ENCODE peak calls at places on chromosomes 4 and X, in ten cellular contexts. W is mammary epithelial cell; D is ascending aorta; N is naive thymus-derived CD4-positive, alpha-beta T cell; V is mucosa of descending colon; C is testis; J is astrocyte; B is neural progenitor cell; O is heart right ventricle; Q is SK-N-SH. Z is an unnamed sample. For H3K4me1, the result is how much of the 10 kb centered on the place peaks cover.

GRCh38 chrX:39772057-39772832 is 325.5 kb downstream of the BCOR start:
- DNase-seq in W (no peak), D (no peak), N (no peak), V (no peak), C (peak), J (peak), B (no peak), O (no peak), Q (no peak), Z (no peak)

GRCh38 chr4:142281999-142282398 is 564.1 kb downstream of the INPP4B start:
- DNase-seq in W (peak), D (no peak), N (no peak), V (no peak), C (no peak), J (no peak), B (no peak), O (no peak), Q (no peak), Z (no peak)

GRCh38 chrX:39767446-39767845 is 330.3 kb downstream of the BCOR start:
- DNase-seq in W (no peak), D (no peak), N (no peak), V (no peak), C (no peak), J (peak), B (no peak), O (no peak), Q (no peak), Z (no peak)

GRCh38 chr4:23877758-23878229 is 12.1 kb downstream of the PPARGC1A start:
- DNase-seq in W (no peak), D (no peak), N (no peak), V (peak), C (no peak), J (peak), B (no peak), O (no peak), Q (no peak), Z (no peak)

GRCh38 chr4:8516996-8517550 is 63.1 kb upstream of the GPR78 start:
- DNase-seq in W (no peak), D (no peak), N (no peak), V (no peak), C (no peak), J (no peak), B (no peak), O (no peak), Q (no peak), Z (no peak)

GRCh38 chrX:96704661-96705060 is 20.0 kb downstream of the DIAPH2 start:
- DNase-seq in W (no peak), D (no peak), N (no peak), V (no peak), C (no peak), J (no peak), B (no peak), O (no peak), Q (no peak), Z (no peak)

GRCh38 chr4:155891058-155891457 is 12.4 kb upstream of the TDO2 start:
- DNase-seq in W (no peak), D (no peak), N (no peak), V (no peak), C (no peak), J (peak), B (no peak), O (no peak), Q (no peak), Z (no peak)

GRCh38 chrX:3820170-3820569 is 106.7 kb upstream of the PRKX start:
- DNase-seq in W (peak), D (no peak), N (no peak), V (no peak), C (no peak), J (peak), B (no peak), O (no peak), Q (no peak), Z (peak)

GRCh38 chrX:8913665-8914409 is 112.7 kb upstream of the FAM9A start:
- DNase-seq in W (no peak), D (no peak), N (no peak), V (peak), C (peak), J (peak), B (no peak), O (peak), Q (no peak), Z (no peak)

GRCh38 chr4:3010998-3011397 is 47.6 kb downstream of the GRK4 start:
- DNase-seq in W (peak), D (no peak), N (no peak), V (no peak), C (no peak), J (peak), B (no peak), O (no peak), Q (no peak), Z (peak)

GRCh38 chr4:80831383-80832361 is 198.8 kb upstream of the BMP3 start:
- DNase-seq in W (peak), D (no peak), N (no peak), V (no peak), C (no peak), J (peak), B (no peak), O (no peak), Q (no peak), Z (peak)

GRCh38 chr4:38324861-38325451 is 339.0 kb upstream of the KLF3 start:
- DNase-seq in W (no peak), D (no peak), N (no peak), V (no peak), C (no peak), J (no peak), B (no peak), O (no peak), Q (no peak), Z (no peak)

GRCh38 chr4:5638316-5638715 is 70.0 kb downstream of the EVC2 start:
- DNase-seq in W (peak), D (no peak), N (no peak), V (no peak), C (no peak), J (peak), B (no peak), O (no peak), Q (no peak), Z (peak)

GRCh38 chrX:24760601-24761000 is 66.9 kb downstream of the POLA1 start:
- DNase-seq in W (no peak), D (no peak), N (no peak), V (no peak), C (no peak), J (peak), B (no peak), O (no peak), Q (no peak), Z (no peak)

GRCh38 chr4:53576676-53577372 is 14.5 kb downstream of the LNX1 start:
- DNase-seq in W (no peak), D (no peak), N (no peak), V (peak), C (no peak), J (peak), B (no peak), O (no peak), Q (no peak), Z (no peak)

GRCh38 chr4:108188770-108189169 is 20.0 kb upstream of the LEF1 start:
- DNase-seq in W (no peak), D (no peak), N (no peak), V (peak), C (no peak), J (no peak), B (no peak), O (no peak), Q (no peak), Z (no peak)

GRCh38 chr4:8340721-8341680 is 71.4 kb downstream of the HTRA3 start:
- DNase-seq in W (no peak), D (no peak), N (no peak), V (peak), C (peak), J (no peak), B (no peak), O (peak), Q (no peak), Z (no peak)

GRCh38 chrX:45697591-45697990 is 496.9 kb upstream of the DIPK2B start:
- DNase-seq in W (peak), D (no peak), N (no peak), V (no peak), C (no peak), J (peak), B (no peak), O (no peak), Q (no peak), Z (no peak)

GRCh38 chr4:181007751-181008150 is 1235.5 kb upstream of the TENM3 start:
- DNase-seq in W (no peak), D (no peak), N (no peak), V (no peak), C (no peak), J (peak), B (no peak), O (no peak), Q (no peak), Z (no peak)

GRCh38 chr4:100986360-100986868 is 360.9 kb downstream of the PPP3CA start:
- DNase-seq in W (no peak), D (no peak), N (no peak), V (no peak), C (no peak), J (peak), B (peak), O (no peak), Q (no peak), Z (no peak)

GRCh38 chrX:5431823-5432222 is 796.8 kb downstream of the NLGN4X start:
- DNase-seq in W (no peak), D (no peak), N (no peak), V (no peak), C (no peak), J (no peak), B (peak), O (no peak), Q (no peak), Z (no peak)

GRCh38 chrX:56232221-56233082 is at the start of gene KLF8:
- DNase-seq in W (peak), D (no peak), N (no peak), V (peak), C (peak), J (no peak), B (peak), O (peak), Q (no peak), Z (peak)

GRCh38 chr4:92299152-92299551 is 4.6 kb upstream of the GRID2 start:
- DNase-seq in W (peak), D (no peak), N (no peak), V (no peak), C (no peak), J (no peak), B (no peak), O (no peak), Q (peak), Z (no peak)
- H3K4me1 ChIP-seq in W (under half), D (under half), N (under half), V (under half), C (under half), J (under half), B (under half), O (under half), Q (under half), Z (under half)

GRCh38 chr4:152087335-152087734 is 326.5 kb upstream of the GATB start:
- DNase-seq in W (no peak), D (no peak), N (no peak), V (no peak), C (no peak), J (no peak), B (no peak), O (no peak), Q (no peak), Z (no peak)
- H3K4me1 ChIP-seq in W (under half), D (under half), N (under half), V (under half), C (under half), J (under half), B (under half), O (under half), Q (under half), Z (under half)

DNA sequence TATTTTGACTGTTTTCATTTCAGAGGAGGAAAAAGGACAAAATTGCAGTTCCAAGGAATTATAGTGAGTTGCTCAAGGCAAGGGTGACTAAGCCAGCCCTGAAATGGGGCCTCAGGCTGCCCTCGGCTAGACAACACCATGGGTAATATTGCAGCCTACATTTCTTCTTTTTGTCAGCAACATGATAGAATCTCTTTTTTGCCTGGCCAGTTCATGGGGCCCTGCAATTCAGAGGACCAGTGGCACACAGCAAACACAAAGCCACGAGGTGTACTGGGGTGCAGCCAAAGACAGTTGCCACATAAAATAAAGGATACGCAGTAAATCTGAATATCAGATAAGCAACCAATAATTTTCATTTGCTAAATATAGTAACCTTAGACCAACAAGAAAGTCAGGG is 41.8 kb downstream of the RBM47 start:
- DNase-seq in W (peak), D (no peak), N (no peak), V (no peak), C (no peak), J (no peak), B (no peak), O (no peak), Q (no peak), Z (no peak)
- H3K4me1 ChIP-seq in W (under half), D (under half), N (under half), V (under half), C (under half), J (under half), B (under half), O (under half), Q (under half), Z (under half)

DNA sequence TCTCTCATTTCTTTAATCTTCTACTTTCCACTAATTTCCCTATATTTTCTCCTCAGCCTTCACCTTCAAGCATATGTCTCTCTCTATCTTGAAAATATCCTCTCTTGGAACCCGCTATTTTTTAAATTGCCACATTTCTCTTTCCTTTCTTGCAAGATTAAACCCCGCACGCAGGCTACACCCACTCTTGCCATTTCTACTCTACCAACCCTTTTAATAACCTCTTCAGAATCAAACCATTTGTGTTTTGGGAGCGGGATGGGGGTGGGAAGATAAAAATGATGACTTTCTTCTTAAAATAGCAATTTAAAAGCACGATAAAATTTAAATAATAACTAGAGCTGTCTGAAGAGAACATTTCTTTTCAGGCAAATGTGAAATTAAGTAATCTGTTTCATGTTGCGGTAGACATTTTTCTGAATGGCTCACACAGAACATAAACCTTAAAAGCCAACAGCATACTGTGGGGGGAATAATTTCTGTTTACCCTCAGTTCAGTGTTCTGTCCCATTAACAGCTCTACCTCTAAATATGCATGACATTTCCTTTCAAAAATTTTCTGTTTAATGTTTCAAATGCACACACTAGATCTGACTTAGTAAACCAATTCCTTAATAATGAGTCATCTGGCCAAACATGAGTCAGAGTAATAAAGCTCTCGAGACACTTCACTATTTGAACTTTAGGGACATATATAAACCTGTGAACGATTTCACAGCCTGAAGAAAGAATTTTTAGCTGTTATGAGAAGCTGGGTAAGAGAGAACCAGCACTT is 20.5 kb downstream of the ARSJ start:
- DNase-seq in W (peak), D (no peak), N (no peak), V (no peak), C (no peak), J (peak), B (no peak), O (no peak), Q (no peak), Z (peak)
- H3K4me1 ChIP-seq in W (under half), D (under half), N (under half), V (under half), C (under half), J (under half), B (under half), O (under half), Q (half or more), Z (under half)

GRCh38 chr4:86974481-86975050 is 39.8 kb downstream of the AFF1 start:
- DNase-seq in W (no peak), D (no peak), N (no peak), V (no peak), C (no peak), J (no peak), B (no peak), O (no peak), Q (no peak), Z (no peak)
- H3K4me1 ChIP-seq in W (under half), D (under half), N (under half), V (under half), C (under half), J (under half), B (under half), O (under half), Q (under half), Z (under half)

GRCh38 chr4:7046971-7047370 is 3.8 kb downstream of the TADA2B start:
- DNase-seq in W (no peak), D (no peak), N (no peak), V (no peak), C (no peak), J (no peak), B (no peak), O (no peak), Q (no peak), Z (no peak)
- H3K4me1 ChIP-seq in W (under half), D (under half), N (under half), V (under half), C (half or more), J (under half), B (under half), O (half or more), Q (under half), Z (under half)

GRCh38 chrX:153411988-153412574 is 809 bp downstream of the ZFP92 start:
- DNase-seq in W (peak), D (no peak), N (no peak), V (no peak), C (no peak), J (no peak), B (peak), O (no peak), Q (peak), Z (no peak)

GRCh38 chrX:153410328-153410727 is 944 bp upstream of the ZFP92 start:
- DNase-seq in W (no peak), D (no peak), N (no peak), V (no peak), C (no peak), J (no peak), B (no peak), O (no peak), Q (no peak), Z (no peak)

GRCh38 chrX:153411255-153411987 is at the start of gene ZFP92:
- DNase-seq in W (no peak), D (no peak), N (no peak), V (peak), C (no peak), J (no peak), B (no peak), O (peak), Q (peak), Z (peak)

GRCh38 chrX:153409414-153410101 is 1.7 kb upstream of the ZFP92 start:
- DNase-seq in W (no peak), D (no peak), N (no peak), V (no peak), C (no peak), J (no peak), B (no peak), O (no peak), Q (no peak), Z (no peak)

DNA sequence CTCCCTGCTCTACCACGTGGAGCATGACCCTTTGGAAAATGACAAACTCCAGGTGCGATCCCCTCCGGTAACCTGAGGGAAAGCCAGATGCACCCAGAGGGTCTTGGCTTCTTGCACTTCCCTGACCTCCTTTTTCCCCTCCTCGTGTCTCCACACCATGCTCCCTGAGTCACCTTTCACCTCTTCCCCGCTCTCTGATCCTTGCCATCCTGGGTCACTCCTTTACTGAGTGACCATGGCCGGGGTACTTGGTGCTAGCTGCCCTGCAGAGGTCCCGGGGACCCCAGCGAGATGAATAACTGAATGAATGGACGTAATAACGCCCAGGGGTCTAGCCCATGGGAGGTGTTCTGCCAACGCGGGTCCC is 401 bp upstream of the ZFP92 start:
- DNase-seq in W (no peak), D (no peak), N (no peak), V (no peak), C (no peak), J (no peak), B (no peak), O (no peak), Q (no peak), Z (no peak)
- H3K4me1 ChIP-seq in W (under half), D (under half), N (under half), V (under half), C (under half), J (under half), B (under half), O (under half), Q (under half), Z (under half)

DNA sequence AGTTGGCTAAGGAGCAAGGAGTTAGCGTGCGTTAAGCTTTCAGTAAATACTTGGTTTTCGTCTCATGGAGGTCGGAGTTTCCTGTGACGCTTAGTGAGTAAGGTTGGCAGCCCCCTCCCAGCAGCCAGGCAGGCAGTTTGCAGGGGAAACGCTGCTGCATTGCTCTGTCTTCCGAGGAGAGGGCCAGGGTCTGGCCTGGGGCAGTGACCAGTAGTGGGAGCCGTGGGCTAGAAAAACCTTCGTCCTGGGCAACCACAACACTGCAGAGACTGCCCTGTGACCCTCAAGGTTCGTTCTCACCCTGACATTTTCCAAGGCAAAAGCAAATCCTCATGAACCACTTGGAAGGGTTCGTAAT is 432 bp downstream of the TMEM175 start:
- DNase-seq in W (no peak), D (no peak), N (no peak), V (no peak), C (no peak), J (peak), B (peak), O (no peak), Q (peak), Z (no peak)
- H3K4me1 ChIP-seq in W (under half), D (under half), N (under half), V (under half), C (under half), J (under half), B (under half), O (half or more), Q (under half), Z (under half)